ENCODE peak calls at places on chromosomes 7 and 10, in nine cellular contexts. Q is thoracic aorta; I is mesothelial cell of epicardium; R is cardiac fibroblast; E is tibial nerve; X is transverse colon; L is heart right ventricle; S is activated CD8-positive, alpha-beta T cell treated with anti-CD3 and anti-CD28 coated beads for 36 hours; W is endothelial cell. Z is an unnamed sample.

GRCh38 chr10:88120599-88121333 is 257.3 kb downstream of the PTEN start:
- DNase-seq in L (no peak), E (no peak), I (no peak), S (no peak), X (no peak), R (no peak), Q (no peak), W (no peak), Z (no peak)

GRCh38 chr7:44257618-44258422 is 57.0 kb downstream of the YKT6 start:
- DNase-seq in S (peak), E (peak), X (peak), I (no peak), L (peak), W (peak), R (peak), Q (peak), Z (peak)

GRCh38 chr7:158532093-158532627 is 55.5 kb downstream of the PTPRN2 start:
- DNase-seq in S (no peak), I (no peak), L (no peak), X (no peak), E (no peak), W (no peak), R (no peak), Q (no peak), Z (no peak)

GRCh38 chr10:69879628-69880257 is 78.0 kb downstream of the COL13A1 start:
- DNase-seq in E (no peak), S (no peak), I (no peak), R (no peak), L (no peak), X (no peak), W (no peak), Q (no peak), Z (no peak)

GRCh38 chr10:18438356-18439126 is 212.8 kb downstream of the NSUN6 start:
- DNase-seq in E (no peak), S (no peak), Q (no peak), L (peak), W (no peak), I (no peak), X (no peak), R (no peak), Z (no peak)

GRCh38 chr7:84188811-84189405 is 5.7 kb downstream of the SEMA3A start:
- DNase-seq in E (no peak), I (no peak), W (no peak), S (no peak), L (no peak), Q (no peak), R (peak), X (no peak), Z (no peak)

GRCh38 chr7:44935016-44935415 is 43.8 kb downstream of the MYO1G start:
- DNase-seq in R (no peak), W (no peak), I (no peak), L (no peak), Q (no peak), E (no peak), S (no peak), X (no peak), Z (no peak)

GRCh38 chr7:159022238-159022993 is 122.3 kb downstream of the VIPR2 start:
- DNase-seq in S (peak), I (no peak), L (no peak), X (no peak), E (no peak), R (no peak), Q (no peak), W (no peak), Z (no peak)

GRCh38 chr10:93462371-93462770 is 19.8 kb downstream of the MYOF start:
- DNase-seq in L (no peak), R (peak), Q (no peak), E (no peak), S (no peak), I (no peak), X (no peak), W (no peak), Z (no peak)

GRCh38 chr10:110641256-110641655 is 2.9 kb upstream of the RBM20 start:
- DNase-seq in L (peak), W (no peak), X (peak), E (no peak), Q (no peak), S (peak), R (no peak), I (peak), Z (no peak)

GRCh38 chr7:72760602-72761001 is 67.4 kb downstream of the TYW1B start:
- DNase-seq in E (no peak), X (no peak), W (no peak), R (no peak), L (no peak), S (no peak), Q (no peak), I (no peak), Z (no peak)

GRCh38 chr10:43403911-43404674 is 4.9 kb downstream of the HNRNPF start:
- DNase-seq in Q (no peak), X (no peak), I (no peak), L (no peak), W (no peak), R (no peak), E (no peak), S (no peak), Z (no peak)

GRCh38 chr10:86295791-86296190 is 70.8 kb downstream of the GRID1 start:
- DNase-seq in S (no peak), W (no peak), Q (no peak), X (no peak), R (no peak), L (no peak), I (peak), E (no peak), Z (no peak)

GRCh38 chr10:119304541-119304940 is 97.2 kb downstream of the GRK5 start:
- DNase-seq in I (no peak), W (no peak), R (no peak), X (no peak), Q (no peak), L (no peak), E (no peak), S (no peak), Z (no peak)

GRCh38 chr10:69459893-69460575 is 8.8 kb downstream of the TSPAN15 start:
- DNase-seq in E (no peak), L (no peak), W (no peak), I (no peak), Q (no peak), X (no peak), R (no peak), S (no peak), Z (no peak)

GRCh38 chr7:103540986-103541385 is 95.0 kb upstream of the SLC26A5 start:
- DNase-seq in W (no peak), Q (peak), X (no peak), E (no peak), S (no peak), L (peak), R (no peak), I (no peak), Z (no peak)

GRCh38 chr10:6236349-6237188 is 33.8 kb downstream of the PFKFB3 start:
- DNase-seq in E (no peak), S (no peak), W (no peak), I (no peak), X (no peak), Q (no peak), L (no peak), R (no peak), Z (no peak)

GRCh38 chr7:1087952-1088920 is at the start of gene GPER1:
- DNase-seq in S (no peak), Q (peak), X (peak), R (peak), W (no peak), L (peak), E (peak), I (peak), Z (peak)

GRCh38 chr7:106064836-106065559 is 47.1 kb downstream of the SYPL1 start:
- DNase-seq in I (no peak), X (peak), L (peak), E (peak), W (no peak), R (peak), Q (peak), S (no peak), Z (no peak)

GRCh38 chr7:41887446-41887845 is 184.6 kb upstream of the INHBA start:
- DNase-seq in Q (no peak), E (no peak), S (no peak), L (no peak), R (peak), I (no peak), X (no peak), W (no peak), Z (no peak)

GRCh38 chr10:11276475-11276990 is 258.9 kb downstream of the CELF2 start:
- DNase-seq in W (no peak), S (no peak), R (no peak), X (no peak), Q (no peak), I (no peak), E (no peak), L (no peak), Z (no peak)

GRCh38 chr7:73429218-73429617 is 4.4 kb upstream of the FZD9 start:
- DNase-seq in L (no peak), Q (no peak), E (no peak), W (no peak), R (no peak), X (no peak), I (no peak), S (no peak), Z (peak)

GRCh38 chr10:69337312-69338132 is 59.2 kb downstream of the HK1 start:
- DNase-seq in E (no peak), W (no peak), X (no peak), Q (no peak), L (peak), R (peak), S (no peak), I (no peak), Z (no peak)

GRCh38 chr10:86779267-86780017 is 23.0 kb downstream of the BMPR1A start:
- DNase-seq in L (no peak), R (peak), X (no peak), I (no peak), S (no peak), E (no peak), Q (no peak), W (no peak), Z (no peak)

GRCh38 chr10:60572511-60573194 is 183.0 kb upstream of the ANK3 start:
- DNase-seq in S (peak), Q (no peak), E (peak), W (peak), X (peak), L (peak), I (peak), R (peak), Z (peak)

GRCh38 chr10:33698028-33698427 is 363.6 kb upstream of the NRP1 start:
- DNase-seq in S (no peak), X (no peak), L (no peak), I (no peak), E (no peak), W (no peak), Q (no peak), R (no peak), Z (no peak)

GRCh38 chr7:5659584-5659983 is 121.9 kb downstream of the RNF216 start:
- DNase-seq in Q (no peak), R (no peak), X (peak), L (no peak), E (no peak), S (no peak), I (no peak), W (no peak), Z (no peak)

DNA sequence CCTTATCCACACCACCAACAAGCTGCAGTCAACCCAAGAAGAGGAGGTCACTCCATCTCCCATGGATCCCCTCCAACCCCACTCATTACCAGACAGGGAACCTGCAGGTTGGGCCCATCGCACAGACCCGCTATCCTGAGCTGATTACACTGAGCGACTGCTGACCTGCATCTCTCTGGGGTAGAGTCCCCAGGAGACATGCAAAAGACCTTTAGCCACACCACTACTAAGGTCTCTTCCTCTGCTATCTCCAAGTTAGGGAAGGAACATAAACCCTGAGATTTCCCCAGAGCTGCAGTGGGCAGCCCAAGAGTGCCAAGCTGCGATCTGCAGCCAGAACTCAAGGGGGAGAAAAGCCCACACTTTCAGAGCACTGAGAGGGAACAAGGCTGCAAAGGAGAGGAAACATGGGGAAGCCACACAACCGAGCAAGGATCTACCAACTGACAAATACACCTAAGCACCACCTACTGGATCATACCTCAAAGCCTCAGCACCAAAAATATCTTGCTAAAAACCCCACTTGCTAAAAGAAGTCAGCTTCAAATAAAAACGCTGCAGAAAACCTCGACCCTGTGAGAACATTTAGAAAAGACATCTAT is 298.2 kb downstream of the SORCS1 start:
- DNase-seq in L (no peak), S (no peak), Q (no peak), W (no peak), I (no peak), X (no peak), R (no peak), E (no peak), Z (no peak)
- TF ChIP-seq CTCF in L (no peak), S (no peak), Q (no peak), W (no peak), I (no peak), X (no peak), R (no peak), E (no peak), Z (no peak)

DNA sequence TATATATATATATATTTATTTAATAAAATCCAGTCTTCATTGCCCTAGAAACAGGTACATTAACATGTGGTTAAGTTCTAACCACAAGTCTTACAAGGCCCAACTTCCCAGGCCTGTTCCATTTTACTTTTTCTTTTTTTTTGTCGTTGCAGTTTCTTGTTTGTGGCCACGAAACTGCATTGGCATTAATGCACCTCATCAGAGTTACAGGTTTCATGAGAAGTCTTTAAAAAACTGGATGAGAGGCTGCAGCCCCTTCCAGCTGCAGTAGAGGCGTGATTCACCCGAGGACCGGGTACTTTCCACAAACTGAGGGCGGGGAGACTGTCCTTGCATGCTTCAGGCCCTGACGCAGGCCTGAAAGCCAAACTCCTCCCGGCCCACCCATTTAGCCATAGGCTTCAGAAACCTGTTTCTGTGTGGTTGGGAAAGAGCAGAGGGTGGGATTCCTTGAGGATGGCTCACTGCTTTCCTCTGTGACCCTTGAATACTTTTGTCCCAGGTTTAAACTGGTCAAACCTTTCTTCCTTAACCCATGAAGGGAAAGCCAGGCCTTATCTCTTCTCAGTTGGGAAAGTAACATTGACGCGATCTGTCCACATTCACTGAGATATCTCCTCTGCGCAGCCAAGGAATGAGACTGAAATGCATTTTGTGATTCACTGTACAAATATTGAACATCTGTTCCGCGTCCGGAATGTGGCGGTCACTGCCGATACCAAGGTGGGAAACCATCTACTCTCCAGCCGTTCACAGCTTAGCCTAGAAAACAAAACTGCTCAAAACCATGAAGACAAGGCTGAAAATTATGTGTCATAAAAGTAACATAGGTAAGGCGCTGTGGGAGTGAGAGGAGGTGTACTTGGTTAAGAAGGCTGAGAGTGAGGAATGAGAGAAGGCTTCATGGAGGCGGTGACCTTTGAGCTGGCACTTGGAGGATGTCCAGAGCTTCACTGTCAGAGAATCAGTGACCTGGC is 311.7 kb downstream of the GATA3 start:
- DNase-seq in L (no peak), R (peak), E (no peak), W (no peak), S (peak), X (no peak), Q (no peak), I (peak), Z (no peak)
- TF ChIP-seq CTCF in L (no peak), R (no peak), E (no peak), W (no peak), S (no peak), X (no peak), Q (no peak), I (no peak), Z (no peak)

DNA sequence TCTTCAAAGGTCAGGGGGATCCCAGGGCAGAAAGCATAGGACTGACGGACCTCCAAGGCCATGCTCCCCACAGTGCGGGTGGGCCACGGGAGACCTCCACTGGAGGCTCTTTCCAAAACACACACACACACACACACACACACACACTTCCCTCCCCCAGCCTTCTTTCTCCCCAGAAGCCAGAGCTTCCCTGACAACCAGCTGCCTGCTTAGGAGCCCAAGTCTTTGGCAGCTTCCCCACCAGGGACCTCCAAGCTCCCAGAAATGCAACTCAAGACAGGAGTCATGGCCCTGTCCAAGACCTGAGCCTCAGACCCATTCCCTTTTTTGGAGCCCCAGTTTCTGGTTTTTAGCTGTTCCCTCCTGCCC is 710 bp upstream of the C10orf105 start:
- DNase-seq in I (no peak), S (no peak), W (no peak), X (no peak), Q (no peak), L (no peak), E (no peak), R (no peak), Z (no peak)
- TF ChIP-seq CTCF in I (no peak), S (no peak), W (no peak), X (no peak), Q (no peak), L (no peak), E (no peak), R (no peak), Z (no peak)

DNA sequence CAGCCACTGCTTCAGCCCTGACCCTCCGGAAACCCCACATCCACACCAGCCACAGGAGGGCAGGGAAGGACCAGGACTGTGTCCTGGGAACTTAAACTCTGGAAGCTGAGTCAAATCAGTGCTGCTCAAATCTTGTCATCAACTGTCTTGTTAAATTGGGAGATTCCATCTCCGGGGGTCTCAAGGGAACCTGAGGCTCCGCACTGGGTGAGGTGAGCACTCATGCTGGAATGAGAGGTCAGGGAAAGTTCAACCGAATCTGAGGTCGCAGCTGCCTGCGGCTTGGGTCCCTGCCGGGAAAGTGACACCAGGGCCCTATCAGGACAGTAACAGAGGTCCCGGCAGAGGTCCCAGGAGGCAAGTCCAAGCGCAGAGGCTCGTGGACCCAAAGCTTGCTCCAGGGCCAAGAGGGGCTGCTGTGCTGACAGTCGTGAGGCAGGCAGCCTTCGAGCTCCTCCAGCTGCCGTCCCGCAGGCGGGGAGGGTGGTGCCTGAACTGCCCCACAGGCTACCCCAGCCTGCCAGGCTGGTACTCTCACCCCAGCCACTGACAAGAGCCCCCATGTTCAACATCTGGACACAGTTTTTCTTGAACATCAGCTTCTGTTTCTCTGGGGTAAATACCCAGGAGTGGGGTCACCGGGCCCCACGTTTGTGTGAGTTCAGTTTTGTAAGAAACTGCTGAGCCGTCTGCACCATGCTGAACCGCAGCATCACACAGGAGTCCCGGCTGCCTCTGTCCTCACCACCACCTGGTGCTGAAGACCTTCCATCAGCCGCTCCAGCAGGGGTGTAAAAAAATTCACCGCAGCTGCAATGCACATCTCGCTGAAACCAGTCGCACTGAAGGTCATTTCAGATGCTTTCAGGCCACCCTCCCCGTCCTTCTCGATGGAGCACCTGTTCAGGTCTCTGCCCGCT is 101.0 kb downstream of the DIP2C start:
- DNase-seq in Q (no peak), I (no peak), X (no peak), L (peak), R (peak), S (no peak), W (no peak), E (no peak), Z (no peak)
- TF ChIP-seq CTCF in Q (no peak), I (no peak), X (no peak), L (no peak), R (peak), S (no peak), W (no peak), E (no peak), Z (no peak)

Z was measured in neural crest cell.